ENCODE peak calls at places on chromosomes 2 and 18, in six cellular contexts. T is IMR-90, C is right lobe of liver, K is stomach, I is uterus, U is H1. P is an unnamed sample.
A peak's percentile ranks its signal among the peaks of the same experiment; 100 is the strongest.

GRCh38 chr2:235143789-235144188 is 192.0 kb downstream of the SH3BP4 start:
- DNase-seq in T (no peak), C (no peak), K (no peak), I (no peak), U (peak; percentile 29), P (no peak)

GRCh38 chr2:188322569-188323531 is 31.2 kb downstream of the GULP1 start:
- DNase-seq in T (peak; percentile 83), C (no peak), K (no peak), I (no peak), U (no peak), P (no peak)

GRCh38 chr18:23887035-23887434 is 127.5 kb upstream of the TTC39C start:
- DNase-seq in T (no peak), C (no peak), K (no peak), I (no peak), U (no peak), P (no peak)

GRCh38 chr18:57759650-57760049 is 43.5 kb downstream of the ATP8B1 start:
- DNase-seq in T (no peak), C (no peak), K (no peak), I (no peak), U (no peak), P (no peak)

GRCh38 chr18:56770873-56771272 is 119.7 kb downstream of the WDR7 start:
- DNase-seq in T (peak; percentile 48), C (no peak), K (no peak), I (no peak), U (no peak), P (no peak)

GRCh38 chr2:72457801-72458516 is 310.3 kb upstream of the CYP26B1 start:
- DNase-seq in T (peak; percentile 54), C (no peak), K (no peak), I (no peak), U (no peak), P (no peak)

GRCh38 chr2:239791727-239792648 is 233.2 kb downstream of the NDUFA10 start:
- DNase-seq in T (no peak), C (no peak), K (peak; percentile 20), I (no peak), U (no peak), P (no peak)

GRCh38 chr2:127197475-127198385 is 22.4 kb downstream of the CYP27C1 start:
- DNase-seq in T (peak; percentile 50), C (peak; percentile 82), K (peak; percentile 69), I (peak; percentile 38), U (peak; percentile 86), P (no peak)

GRCh38 chr18:35497006-35497333 is 790 bp downstream of the INO80C start:
- DNase-seq in T (peak; percentile 51), C (no peak), K (no peak), I (peak; percentile 30), U (no peak), P (no peak)

GRCh38 chr18:31057031-31057430 is 14.5 kb upstream of the DSC3 start:
- DNase-seq in T (no peak), C (no peak), K (no peak), I (no peak), U (no peak), P (no peak)

GRCh38 chr18:76937597-76937996 is 115.2 kb downstream of the ZNF236 start:
- DNase-seq in T (peak; percentile 45), C (no peak), K (no peak), I (no peak), U (no peak), P (no peak)

GRCh38 chr2:180497621-180498152 is 482.7 kb upstream of the UBE2E3 start:
- DNase-seq in T (no peak), C (no peak), K (no peak), I (no peak), U (no peak), P (no peak)

GRCh38 chr18:44848931-44849330 is 168.2 kb downstream of the SETBP1 start:
- DNase-seq in T (no peak), C (peak; percentile 47), K (peak; percentile 47), I (no peak), U (no peak), P (no peak)

GRCh38 chr2:70467831-70468810 is 85.5 kb downstream of the TGFA start:
- DNase-seq in T (no peak), C (no peak), K (no peak), I (no peak), U (peak; percentile 16), P (no peak)

GRCh38 chr18:9608298-9608697 is 6.1 kb downstream of the PPP4R1 start:
- DNase-seq in T (peak; percentile 52), C (no peak), K (no peak), I (no peak), U (no peak), P (no peak)

GRCh38 chr2:102915128-102915527 is 153.3 kb downstream of the TMEM182 start:
- DNase-seq in T (peak; percentile 45), C (no peak), K (no peak), I (no peak), U (no peak), P (peak; percentile 42)

GRCh38 chr2:21258082-21258481 is 134.3 kb downstream of the TDRD15 start:
- DNase-seq in T (peak; percentile 2), C (no peak), K (no peak), I (no peak), U (no peak), P (no peak)

GRCh38 chr2:54783349-54783748 is 59.9 kb downstream of the EML6 start:
- DNase-seq in T (no peak), C (no peak), K (no peak), I (no peak), U (no peak), P (no peak)

GRCh38 chr2:181779288-181779871 is 99.1 kb upstream of the NEUROD1 start:
- DNase-seq in T (no peak), C (no peak), K (no peak), I (no peak), U (no peak), P (no peak)

GRCh38 chr2:235492850-235493344 is 946 bp upstream of the AGAP1 start:
- DNase-seq in T (no peak), C (no peak), K (no peak), I (peak; percentile 17), U (peak; percentile 68), P (no peak)

GRCh38 chr2:221100467-221101089 is 471.5 kb downstream of the EPHA4 start:
- DNase-seq in T (no peak), C (no peak), K (no peak), I (no peak), U (peak; percentile 52), P (no peak)

GRCh38 chr18:25786778-25787177 is 303.6 kb downstream of the SS18 start:
- DNase-seq in T (peak; percentile 83), C (no peak), K (no peak), I (no peak), U (no peak), P (no peak)

GRCh38 chr2:54457326-54458023 is 1.3 kb downstream of the SPTBN1 start:
- DNase-seq in T (no peak), C (peak; percentile 29), K (peak; percentile 39), I (peak; percentile 39), U (peak; percentile 69), P (peak; percentile 34)

GRCh38 chr18:48028716-48029115 is 98.3 kb upstream of the SMAD2 start:
- DNase-seq in T (no peak), C (no peak), K (no peak), I (no peak), U (no peak), P (no peak)

GRCh38 chr18:45745817-45746461 is 22.0 kb downstream of the SLC14A1 start:
- DNase-seq in T (no peak), C (no peak), K (no peak), I (no peak), U (no peak), P (no peak)

GRCh38 chr2:224142397-224143312 is 103.6 kb upstream of the SERPINE2 start:
- DNase-seq in T (peak; percentile 81), C (no peak), K (no peak), I (no peak), U (no peak), P (peak; percentile 23)

GRCh38 chr2:14420851-14421250 is 211.7 kb upstream of the LRATD1 start:
- DNase-seq in T (peak; percentile 45), C (no peak), K (no peak), I (no peak), U (no peak), P (no peak)

GRCh38 chr18:70296781-70297180 is 7.9 kb downstream of the SOCS6 start:
- DNase-seq in T (no peak), C (no peak), K (no peak), I (no peak), U (no peak), P (no peak)

DNA sequence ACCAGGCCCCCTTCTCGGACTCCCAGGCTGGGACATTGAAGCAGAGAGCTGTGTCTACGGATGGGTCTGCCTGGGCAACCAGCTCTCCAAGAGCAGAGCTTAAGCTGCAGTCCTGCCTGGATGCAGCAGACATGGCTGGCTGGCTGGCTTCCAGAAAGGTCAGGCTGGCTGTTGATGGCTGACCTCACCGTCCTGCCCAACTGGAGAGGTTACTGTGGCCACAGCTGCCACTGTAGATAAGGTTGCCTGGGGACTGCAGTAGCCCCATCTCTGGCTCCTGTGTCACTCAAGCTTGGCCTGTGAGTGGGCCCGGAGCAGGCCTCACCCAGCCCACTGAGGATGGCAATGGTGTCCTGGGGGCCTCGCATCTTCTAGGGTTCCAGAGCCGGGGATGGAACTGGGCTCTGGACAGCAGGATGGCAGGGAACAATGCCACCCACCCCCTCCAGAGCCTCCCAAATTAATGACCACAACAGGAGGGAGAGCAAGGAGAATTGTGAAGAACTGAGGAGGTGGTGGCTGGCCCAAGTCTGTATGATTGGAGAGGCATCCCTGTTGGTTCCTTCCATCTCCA is 37.0 kb upstream of the FOSL2 start:
- DNase-seq in T (no peak), C (peak; percentile 93), K (peak; percentile 92), I (peak; percentile 57), U (no peak), P (no peak)
- TF ChIP-seq POLR2A in T (no peak), C (no peak), K (no peak), I (no peak), U (no peak), P (no peak)

GRCh38 chr2:160406591-160407392 is 86.8 kb downstream of the RBMS1 start:
- DNase-seq in T (peak; percentile 80), C (peak; percentile 56), K (peak; percentile 50), I (peak; percentile 42), U (peak; percentile 72), P (no peak)
- TF ChIP-seq POLR2A in T (peak; percentile 49), C (peak; percentile 26), K (no peak), I (no peak), U (no peak), P (peak; percentile 29)

GRCh38 chr2:241215421-241215820 is 26.9 kb downstream of the ANO7 start:
- DNase-seq in T (no peak), C (no peak), K (no peak), I (no peak), U (no peak), P (no peak)

GRCh38 chr2:241219030-241219382 is 30.5 kb downstream of the ANO7 start:
- DNase-seq in T (no peak), C (no peak), K (no peak), I (no peak), U (no peak), P (no peak)

GRCh38 chr2:241218131-241219029 is 29.9 kb downstream of the ANO7 start:
- DNase-seq in T (peak; percentile 31), C (peak; percentile 76), K (peak; percentile 55), I (peak; percentile 59), U (peak; percentile 71), P (no peak)

GRCh38 chr2:241216211-241216761 is 27.8 kb downstream of the ANO7 start:
- DNase-seq in T (no peak), C (no peak), K (no peak), I (no peak), U (no peak), P (no peak)

GRCh38 chr2:241217320-241218031 is 29.0 kb downstream of the ANO7 start:
- DNase-seq in T (peak; percentile 72), C (peak; percentile 79), K (peak; percentile 72), I (peak; percentile 72), U (peak; percentile 80), P (peak; percentile 49)
- TF ChIP-seq POLR2A in T (peak; percentile 18), C (no peak), K (no peak), I (no peak), U (peak; percentile 55), P (no peak)

GRCh38 chr2:38957972-38958371 is 68.3 kb downstream of the ARHGEF33 start:
- DNase-seq in T (no peak), C (no peak), K (no peak), I (no peak), U (no peak), P (no peak)
- TF ChIP-seq POLR2A in T (no peak), C (no peak), K (no peak), I (no peak), U (no peak), P (no peak)